ENCODE peak calls at places on chromosomes 5 and 9, in eight cellular contexts. O is mucosa of descending colon, U is Panc1, F is fibroblast of pulmonary artery, H is GM06990, W is right lobe of liver, C is H1, J is BJ. Y is an unnamed sample.

GRCh38 chr5:112417931-112418358 is 1.1 kb downstream of the EPB41L4A start:
- DNase-seq in O (peak; percentile 59), U (no peak), F (peak; percentile 42), H (peak; percentile 24), W (peak; percentile 57), C (no peak), J (no peak), Y (no peak)

GRCh38 chr9:124122813-124123462 is 111.4 kb downstream of the LHX2 start:
- DNase-seq in O (no peak), U (no peak), F (peak; percentile 46), H (no peak), W (no peak), C (no peak), J (peak; percentile 23), Y (no peak)

GRCh38 chr9:133078486-133078885 is 16.7 kb downstream of the CEL start:
- DNase-seq in O (no peak), U (no peak), F (no peak), H (no peak), W (peak; percentile 26), C (no peak), J (no peak), Y (no peak)

GRCh38 chr5:133962801-133963476 is 5.5 kb downstream of the C5orf15 start:
- DNase-seq in O (no peak), U (no peak), F (peak; percentile 64), H (no peak), W (no peak), C (no peak), J (peak; percentile 22), Y (peak; percentile 43)

GRCh38 chr5:150644058-150644457 is 3.6 kb downstream of the SYNPO start:
- DNase-seq in O (no peak), U (no peak), F (no peak), H (no peak), W (peak; percentile 2), C (no peak), J (no peak), Y (no peak)

GRCh38 chr5:132011561-132012384 is at the start of gene ACSL6:
- DNase-seq in O (peak; percentile 44), U (no peak), F (no peak), H (no peak), W (no peak), C (no peak), J (no peak), Y (no peak)

GRCh38 chr9:127224883-127225739 is 39.5 kb upstream of the GARNL3 start:
- DNase-seq in O (peak; percentile 97), U (no peak), F (peak; percentile 89), H (peak; percentile 85), W (peak; percentile 97), C (no peak), J (no peak), Y (peak; percentile 70)

GRCh38 chr5:168350315-168350714 is 58.9 kb downstream of the WWC1 start:
- DNase-seq in O (no peak), U (no peak), F (no peak), H (no peak), W (peak; percentile 63), C (no peak), J (no peak), Y (no peak)

GRCh38 chr9:137453643-137454081 is 5.5 kb downstream of the NSMF start:
- DNase-seq in O (peak; percentile 86), U (no peak), F (peak; percentile 76), H (peak; percentile 61), W (peak; percentile 91), C (peak; percentile 87), J (no peak), Y (no peak)

GRCh38 chr5:78647411-78647818 is 1.2 kb downstream of the LHFPL2 start:
- DNase-seq in O (peak; percentile 57), U (no peak), F (peak; percentile 62), H (peak; percentile 39), W (no peak), C (no peak), J (no peak), Y (no peak)

GRCh38 chr5:165397521-165397920 is 1892.1 kb downstream of the MAT2B start:
- DNase-seq in O (no peak), U (no peak), F (no peak), H (no peak), W (no peak), C (no peak), J (no peak), Y (no peak)

DNA sequence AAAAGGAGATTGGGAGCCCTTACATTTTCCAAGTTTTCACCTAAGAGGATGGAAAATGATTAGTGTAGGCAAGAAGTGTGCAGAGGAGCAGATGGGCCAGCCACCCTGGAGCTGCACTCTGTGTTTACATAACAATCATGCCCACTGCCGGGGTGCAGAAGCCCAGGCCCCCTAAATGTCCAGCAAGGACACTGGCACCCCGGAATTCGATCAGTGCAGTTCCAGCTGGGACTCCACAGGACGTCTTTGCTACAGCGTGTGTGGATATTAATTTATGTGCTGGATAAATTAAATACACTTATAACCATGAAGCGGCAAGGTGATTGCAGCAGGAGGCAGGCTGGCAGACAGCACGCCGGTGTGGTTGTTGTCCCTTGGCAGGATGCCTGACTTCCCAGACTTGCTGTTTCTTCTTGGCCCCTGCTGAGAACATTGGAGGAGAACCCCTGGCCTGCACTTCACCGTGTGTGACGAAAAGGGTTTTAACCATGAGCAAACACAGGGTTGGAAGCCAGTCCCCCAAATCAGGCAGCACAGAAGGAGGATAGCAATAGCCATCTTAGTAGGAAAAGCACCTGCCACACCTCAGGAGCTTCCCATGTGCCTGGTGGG is 73.7 kb downstream of the GADD45G start:
- DNase-seq in O (no peak), U (no peak), F (no peak), H (no peak), W (no peak), C (no peak), J (no peak), Y (no peak)
- TF ChIP-seq CTCF in O (no peak), U (no peak), F (no peak), H (no peak), W (no peak), C (no peak), J (no peak), Y (no peak)

DNA sequence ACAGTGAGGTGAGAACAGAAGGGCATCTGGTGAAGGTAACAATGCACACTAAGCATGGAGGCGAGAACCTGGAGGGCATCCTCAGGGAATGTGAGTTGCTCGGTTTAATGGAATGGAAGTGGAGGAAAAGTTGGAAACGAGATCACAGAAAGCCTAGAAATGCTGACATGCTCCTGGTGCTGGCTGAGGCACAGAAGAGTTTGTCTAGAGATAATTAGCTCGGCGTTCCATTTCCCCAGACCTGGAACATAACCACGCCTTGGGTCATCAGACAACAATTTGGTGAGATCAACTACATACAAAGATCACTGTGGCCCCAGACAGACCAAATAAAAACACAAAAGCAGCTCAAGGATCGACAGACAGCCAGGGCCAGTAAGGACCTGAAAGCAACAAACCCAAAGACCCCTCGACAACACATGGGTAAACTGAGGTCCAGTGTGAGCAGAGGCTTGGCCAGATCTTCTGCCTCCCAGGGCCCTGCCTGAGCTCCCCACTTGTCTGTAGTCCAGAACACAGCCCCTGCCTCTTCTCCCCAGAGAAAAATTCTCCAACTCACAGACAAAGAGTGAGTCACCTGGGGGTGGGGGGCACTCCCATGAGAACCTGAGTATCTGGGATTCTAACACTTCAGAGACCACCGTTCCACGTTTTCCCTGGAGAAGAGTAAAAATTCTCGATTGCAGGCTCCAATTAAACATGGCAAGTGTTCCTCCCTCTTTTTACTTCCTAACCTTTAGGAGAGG is 52.5 kb downstream of the SHB start:
- DNase-seq in O (no peak), U (no peak), F (peak; percentile 39), H (no peak), W (no peak), C (no peak), J (peak; percentile 74), Y (peak; percentile 68)
- H3K4me3 ChIP-seq in O (no peak overlapping the region), U (no peak overlapping the region), F (no peak overlapping the region), H (no peak overlapping the region), W (no peak overlapping the region), C (peak overlapping the region; percentile 25), J (no peak overlapping the region), Y (no peak overlapping the region)

DNA sequence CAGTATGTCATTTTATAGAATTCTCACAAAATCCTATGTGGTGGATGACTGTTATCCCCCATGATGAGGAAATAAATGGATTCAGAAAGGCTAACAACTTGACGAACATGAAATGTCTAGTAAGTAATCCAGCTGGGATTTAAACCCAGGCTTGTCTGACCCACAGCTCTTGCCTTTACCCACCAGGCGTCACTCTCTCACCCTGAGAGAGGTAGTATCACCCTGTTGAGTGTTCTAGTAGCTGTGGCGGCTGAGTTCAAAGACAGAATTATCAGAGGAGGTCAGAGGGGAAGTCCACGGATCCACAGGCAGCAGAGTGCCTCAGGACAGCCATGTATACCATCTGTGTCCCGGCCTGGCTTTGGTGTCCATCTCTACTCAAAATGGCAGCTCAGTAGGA is 113.8 kb downstream of the ZNF462 start:
- DNase-seq in O (no peak), U (no peak), F (no peak), H (peak; percentile 4), W (no peak), C (no peak), J (no peak), Y (no peak)
- TF ChIP-seq CTCF in O (no peak), U (no peak), F (no peak), H (peak; percentile 66), W (no peak), C (no peak), J (no peak), Y (no peak)

DNA sequence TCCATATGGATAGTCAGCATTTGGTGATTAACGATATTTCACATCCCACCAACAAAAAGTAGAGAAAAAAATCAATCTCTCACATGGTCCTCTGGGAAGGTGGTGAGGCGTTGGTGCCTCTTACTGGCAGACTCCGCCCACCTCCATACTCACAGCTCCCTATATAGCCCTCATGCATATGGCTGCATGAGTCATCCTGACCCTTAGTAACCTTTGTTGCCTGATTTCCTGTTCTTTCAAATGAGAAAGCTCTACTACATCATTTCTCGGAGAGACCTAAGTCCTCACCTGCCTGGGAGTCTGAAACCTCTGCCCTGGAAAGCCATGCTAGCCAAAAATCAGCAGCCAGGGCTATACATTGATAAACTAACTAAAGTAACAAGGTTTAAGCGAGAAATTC is 33.3 kb upstream of the ABCA1 start:
- DNase-seq in O (peak; percentile 61), U (peak; percentile 33), F (peak; percentile 60), H (peak; percentile 10), W (no peak), C (peak; percentile 38), J (no peak), Y (no peak)
- H3K4me3 ChIP-seq in O (no peak overlapping the region), U (no peak overlapping the region), F (no peak overlapping the region), H (no peak overlapping the region), W (no peak overlapping the region), C (peak overlapping the region; percentile 2), J (no peak overlapping the region), Y (no peak overlapping the region)